ENCODE peak calls at places on chromosome 6, in eight cellular contexts. V is AG10803, G is EL, C is Daoy, X is A172, E is A549, Q is putamen, N is fibroblast of the conjunctiva. D is an unnamed sample.

GRCh38 chr6:17466707-17467106 is 73.3 kb downstream of the CAP2 start:
- DNase-seq in C (no peak), Q (no peak), X (no peak), N (no peak), E (peak), V (no peak), G (no peak), D (no peak)

GRCh38 chr6:39074486-39074885 is 25.9 kb downstream of the GLP1R start:
- DNase-seq in N (no peak), V (no peak), C (no peak), Q (no peak), X (no peak), E (no peak), G (no peak), D (no peak)

GRCh38 chr6:121436966-121437756 is 1.7 kb downstream of the GJA1 start:
- DNase-seq in E (peak), Q (no peak), C (peak), X (peak), V (peak), N (peak), G (peak), D (no peak)

GRCh38 chr6:41716516-41717446 is 18.6 kb downstream of the TFEB start:
- DNase-seq in N (no peak), G (no peak), Q (no peak), E (no peak), X (no peak), V (no peak), C (no peak), D (no peak)

GRCh38 chr6:118386975-118387374 is 161.1 kb upstream of the PLN start:
- DNase-seq in C (no peak), G (no peak), E (no peak), X (no peak), Q (no peak), N (no peak), V (no peak), D (no peak)

GRCh38 chr6:87504440-87504839 is 31.7 kb downstream of the SLC35A1 start:
- DNase-seq in C (no peak), G (no peak), E (no peak), N (no peak), V (peak), X (no peak), Q (no peak), D (peak)

GRCh38 chr6:80182291-80182690 is 75.8 kb downstream of the BCKDHB start:
- DNase-seq in C (no peak), Q (no peak), E (no peak), V (peak), G (peak), X (peak), N (peak), D (no peak)

GRCh38 chr6:155373276-155373675 is 59.0 kb upstream of the TFB1M start:
- DNase-seq in E (no peak), C (no peak), N (no peak), Q (no peak), V (peak), X (no peak), G (no peak), D (no peak)

GRCh38 chr6:34919651-34920050 is 30.6 kb downstream of the ANKS1A start:
- DNase-seq in E (no peak), X (peak), G (peak), N (no peak), Q (no peak), C (peak), V (peak), D (peak)

GRCh38 chr6:36679043-36679821 is 718 bp downstream of the CDKN1A start:
- DNase-seq in X (peak), V (peak), G (peak), E (no peak), Q (no peak), C (peak), N (no peak), D (no peak)

GRCh38 chr6:30769088-30769852 is 24.9 kb upstream of the IER3 start:
- DNase-seq in G (peak), N (peak), V (peak), E (peak), X (peak), Q (peak), C (peak), D (peak)

GRCh38 chr6:167779123-167779992 is 47.4 kb upstream of the AFDN start:
- DNase-seq in Q (no peak), V (no peak), C (no peak), X (no peak), E (no peak), G (no peak), N (no peak), D (no peak)

GRCh38 chr6:152700427-152700826 is 2.7 kb downstream of the MYCT1 start:
- DNase-seq in N (no peak), Q (no peak), G (no peak), V (no peak), C (no peak), E (no peak), X (no peak), D (no peak)

GRCh38 chr6:3176562-3177355 is 19.4 kb upstream of the TUBB2A start:
- DNase-seq in C (peak), G (peak), N (peak), X (peak), V (peak), Q (no peak), E (peak), D (peak)

GRCh38 chr6:149925253-149925973 is 2.5 kb upstream of the RAET1G start:
- DNase-seq in G (peak), V (peak), X (no peak), E (no peak), C (no peak), Q (no peak), N (no peak), D (no peak)